ENCODE peak calls at places on chromosome 7, in six cellular contexts. C, A, D, Q, B and R are unnamed samples.

GRCh38 chr7:15041226-15041625 is 138.7 kb upstream of the DGKB start:
- DNase-seq in C (no peak), A (no peak), D (no peak), Q (no peak), B (no peak), R (no peak)

GRCh38 chr7:116172353-116172752 is 38.0 kb upstream of the TES start:
- DNase-seq in C (no peak), A (no peak), D (no peak), Q (no peak), B (no peak), R (no peak)

GRCh38 chr7:50467817-50468610 is 17.9 kb upstream of the FIGNL1 start:
- DNase-seq in C (peak; percentile 82), A (peak; percentile 80), D (peak; percentile 87), Q (no peak), B (peak; percentile 70), R (peak; percentile 88)

GRCh38 chr7:29883462-29884398 is 77.4 kb downstream of the WIPF3 start:
- DNase-seq in C (peak; percentile 23), A (no peak), D (no peak), Q (no peak), B (no peak), R (no peak)

GRCh38 chr7:46949270-46949931 is 632.5 kb downstream of the TNS3 start:
- DNase-seq in C (no peak), A (no peak), D (no peak), Q (no peak), B (no peak), R (no peak)

GRCh38 chr7:43053968-43054367 is 58.5 kb upstream of the HECW1 start:
- DNase-seq in C (no peak), A (no peak), D (no peak), Q (no peak), B (no peak), R (no peak)

GRCh38 chr7:44239361-44239760 is 38.6 kb downstream of the YKT6 start:
- DNase-seq in C (no peak), A (no peak), D (no peak), Q (no peak), B (no peak), R (no peak)

GRCh38 chr7:22333680-22334141 is 23.2 kb downstream of the RAPGEF5 start:
- DNase-seq in C (no peak), A (no peak), D (no peak), Q (no peak), B (no peak), R (no peak)

GRCh38 chr7:96484845-96485244 is 162.9 kb upstream of the SLC25A13 start:
- DNase-seq in C (no peak), A (no peak), D (no peak), Q (no peak), B (no peak), R (no peak)

GRCh38 chr7:151313857-151314256 is 27.8 kb upstream of the NUB1 start:
- DNase-seq in C (no peak), A (no peak), D (peak; percentile 86), Q (no peak), B (no peak), R (no peak)

GRCh38 chr7:27091936-27092752 is 3.7 kb downstream of the HOXA1 start:
- DNase-seq in C (no peak), A (no peak), D (no peak), Q (no peak), B (no peak), R (no peak)

GRCh38 chr7:15168489-15168888 is 265.9 kb upstream of the DGKB start:
- DNase-seq in C (no peak), A (no peak), D (no peak), Q (no peak), B (no peak), R (no peak)

GRCh38 chr7:24715661-24716479 is 41.4 kb downstream of the GSDME start:
- DNase-seq in C (peak; percentile 69), A (peak; percentile 74), D (no peak), Q (no peak), B (no peak), R (peak; percentile 28)

GRCh38 chr7:157576415-157576814 is 239.6 kb downstream of the DNAJB6 start:
- DNase-seq in C (no peak), A (no peak), D (no peak), Q (no peak), B (peak; percentile 60), R (no peak)

GRCh38 chr7:46145412-46145811 is 224.3 kb upstream of the IGFBP3 start:
- DNase-seq in C (peak; percentile 67), A (no peak), D (peak; percentile 75), Q (peak; percentile 97), B (no peak), R (peak; percentile 79)

GRCh38 chr7:105461518-105461917 is 60.6 kb downstream of the PUS7 start:
- DNase-seq in C (no peak), A (no peak), D (no peak), Q (no peak), B (no peak), R (no peak)

GRCh38 chr7:151381333-151382078 is 28.3 kb downstream of the WDR86 start:
- DNase-seq in C (peak; percentile 53), A (peak; percentile 77), D (no peak), Q (no peak), B (peak; percentile 70), R (no peak)

DNA sequence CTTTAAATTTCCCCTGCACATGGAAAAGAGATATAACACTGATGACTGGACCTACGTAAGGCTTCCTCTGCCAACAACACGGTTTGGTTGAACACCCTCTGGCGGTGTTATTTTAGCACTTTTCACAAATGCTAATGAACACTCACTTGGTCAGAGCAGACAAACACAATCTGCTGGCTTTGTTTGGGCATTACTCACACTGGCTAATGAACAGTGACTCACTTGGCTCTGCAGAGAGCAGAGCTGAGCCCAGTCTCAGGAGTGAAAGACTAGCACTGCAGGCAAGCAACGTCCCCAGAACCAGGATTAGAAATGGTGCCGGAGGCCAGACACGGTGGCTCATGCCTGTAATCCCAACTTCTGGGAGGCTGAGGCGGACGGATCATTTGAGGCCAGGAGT is 430.8 kb downstream of the PLXNA4 start:
- DNase-seq in C (no peak), A (no peak), D (peak; percentile 88), Q (peak; percentile 87), B (no peak), R (no peak)
- TF ChIP-seq CTCF in C (peak; percentile 25), A (no peak), D (peak; percentile 30), Q (no peak), B (no peak), R (no peak)

GRCh38 chr7:2965745-2966270 is 77.9 kb downstream of the CARD11 start:
- DNase-seq in C (no peak), A (no peak), D (no peak), Q (no peak), B (no peak), R (peak; percentile 0)

GRCh38 chr7:2968176-2968575 is 75.5 kb downstream of the CARD11 start:
- DNase-seq in C (no peak), A (no peak), D (peak; percentile 8), Q (no peak), B (no peak), R (no peak)

GRCh38 chr7:2967705-2968104 is 76.0 kb downstream of the CARD11 start:
- DNase-seq in C (no peak), A (no peak), D (no peak), Q (no peak), B (no peak), R (no peak)

GRCh38 chr7:2967238-2967637 is 76.4 kb downstream of the CARD11 start:
- DNase-seq in C (no peak), A (no peak), D (no peak), Q (no peak), B (no peak), R (peak; percentile 14)

DNA sequence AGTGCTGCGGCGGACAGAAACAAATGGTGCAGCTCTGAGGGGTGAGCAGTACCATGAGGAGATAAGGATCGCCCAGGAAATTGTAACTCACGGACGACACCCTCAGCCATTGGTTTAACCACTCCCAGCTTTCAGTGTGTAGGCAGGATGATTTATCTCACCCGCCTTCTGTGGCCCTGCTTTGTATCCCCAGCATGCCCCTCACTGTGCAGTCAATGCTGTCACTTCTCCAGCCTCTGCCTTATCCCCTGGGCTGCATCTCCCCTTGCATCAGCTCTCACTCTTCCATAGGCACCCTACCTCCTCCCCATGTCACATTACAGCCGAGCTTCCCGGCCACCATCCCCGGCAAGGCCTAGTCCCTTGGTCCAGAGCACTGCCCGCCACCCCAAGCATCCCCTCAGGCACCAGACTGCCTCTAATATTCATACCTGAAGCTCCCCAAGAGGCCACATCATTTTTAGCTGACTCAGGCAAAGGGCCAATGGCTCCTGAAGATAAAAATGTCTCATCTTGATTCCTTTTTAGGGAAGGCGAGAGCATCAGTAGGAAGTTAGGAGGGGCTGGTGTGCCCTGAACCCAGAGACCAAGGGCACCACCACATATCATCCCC is 77.1 kb downstream of the CARD11 start:
- DNase-seq in C (no peak), A (no peak), D (no peak), Q (no peak), B (no peak), R (peak; percentile 20)
- TF ChIP-seq CTCF in C (no peak), A (no peak), D (no peak), Q (no peak), B (no peak), R (no peak)

GRCh38 chr7:73647725-73648592 is 19.7 kb upstream of the VPS37D start:
- DNase-seq in C (peak; percentile 43), A (peak; percentile 60), D (no peak), Q (no peak), B (no peak), R (peak; percentile 85)
- TF ChIP-seq CTCF in C (no peak), A (peak; percentile 18), D (peak; percentile 15), Q (no peak), B (no peak), R (no peak)

GRCh38 chr7:76390092-76390491 is 19.4 kb downstream of the SSC4D start:
- DNase-seq in C (no peak), A (no peak), D (no peak), Q (no peak), B (no peak), R (no peak)

GRCh38 chr7:76396039-76396732 is 13.3 kb downstream of the SSC4D start:
- DNase-seq in C (no peak), A (no peak), D (no peak), Q (no peak), B (no peak), R (peak; percentile 24)

GRCh38 chr7:76392531-76393115 is 16.9 kb downstream of the SSC4D start:
- DNase-seq in C (no peak), A (no peak), D (no peak), Q (no peak), B (no peak), R (no peak)

GRCh38 chr7:76394962-76395361 is 14.5 kb downstream of the SSC4D start:
- DNase-seq in C (no peak), A (no peak), D (no peak), Q (no peak), B (no peak), R (no peak)

DNA sequence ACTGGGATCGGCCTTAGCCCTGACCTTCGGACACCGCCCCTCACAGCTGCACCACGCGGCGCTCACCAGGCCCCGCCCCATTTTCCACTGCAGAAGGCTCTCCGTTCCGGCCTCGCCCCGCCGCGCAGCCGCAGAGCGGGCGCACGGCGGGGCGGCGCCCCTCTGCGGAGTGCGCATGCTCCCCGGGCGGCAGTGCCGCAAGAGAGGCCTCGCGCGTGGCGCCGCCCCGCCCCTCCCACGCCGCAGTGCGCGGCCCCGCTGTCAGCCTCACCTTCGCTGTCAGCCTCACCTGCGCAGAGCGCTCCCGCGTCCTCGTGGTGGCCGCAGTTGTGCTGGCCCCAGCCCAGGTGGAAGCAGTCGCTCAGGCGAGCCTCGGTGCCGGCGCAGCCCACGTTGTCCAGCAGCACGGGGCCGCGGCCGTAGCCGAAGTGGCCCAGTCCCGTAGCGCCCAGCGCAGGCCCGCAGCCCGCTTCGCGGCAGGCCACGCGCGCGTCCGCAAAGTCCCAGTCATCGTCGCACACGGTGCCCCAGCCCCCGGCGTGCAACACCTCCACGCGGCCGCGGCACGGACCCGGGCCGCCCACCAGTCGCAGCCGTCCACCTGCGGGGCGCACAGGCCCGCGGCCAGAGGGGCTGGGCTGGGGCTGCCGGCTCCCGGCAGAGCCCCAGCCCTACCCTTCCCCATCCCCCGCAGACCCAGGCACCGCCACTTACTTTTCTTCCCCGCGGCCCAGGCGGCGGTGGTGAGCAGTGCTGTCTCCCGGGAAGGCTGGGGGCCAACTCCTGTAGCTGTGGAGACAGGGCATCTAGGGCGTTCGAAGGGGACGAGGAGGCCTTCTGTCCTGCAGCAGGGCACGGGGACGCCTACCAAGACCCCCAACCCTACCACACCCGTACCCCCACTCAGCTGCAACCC is 16.1 kb downstream of the SSC4D start:
- DNase-seq in C (peak; percentile 94), A (peak; percentile 99), D (peak; percentile 96), Q (peak; percentile 48), B (peak; percentile 81), R (peak; percentile 96)
- TF ChIP-seq CTCF in C (no peak), A (no peak), D (no peak), Q (no peak), B (no peak), R (no peak)